ENCODE peak calls at places on chromosome 1, in four cellular contexts. T is K562, F is HepG2, N is GM12878. I is an unnamed sample.

GRCh38 chr1:238336531-238336930 is 445.8 kb upstream of the ZP4 start:
- DNase-seq in T (no peak), N (no peak), F (no peak), I (no peak)

GRCh38 chr1:29517251-29518080 is 281.1 kb downstream of the PTPRU start:
- DNase-seq in T (no peak), F (no peak), N (no peak), I (no peak)

GRCh38 chr1:43796111-43796581 is 88.8 kb downstream of the ST3GAL3 start:
- DNase-seq in N (no peak), F (no peak), T (no peak), I (no peak)

GRCh38 chr1:109295712-109296415 is 10.9 kb downstream of the MYBPHL start:
- DNase-seq in F (no peak), N (no peak), T (no peak), I (no peak)

GRCh38 chr1:49102752-49103151 is 326.1 kb upstream of the BEND5 start:
- DNase-seq in T (no peak), N (no peak), F (no peak), I (no peak)

GRCh38 chr1:38246955-38247952 is 200.7 kb upstream of the POU3F1 start:
- DNase-seq in T (no peak), N (no peak), F (peak), I (peak)

GRCh38 chr1:241640867-241641542 is 836 bp upstream of the CHML start:
- DNase-seq in T (peak), N (no peak), F (peak), I (no peak)

GRCh38 chr1:100322436-100323211 is 29.7 kb upstream of the CDC14A start:
- DNase-seq in T (no peak), F (peak), N (no peak), I (no peak)

GRCh38 chr1:55986003-55986402 is 593.4 kb downstream of the PLPP3 start:
- DNase-seq in T (no peak), N (no peak), F (no peak), I (no peak)

GRCh38 chr1:8674912-8675311 is 142.5 kb downstream of the RERE start:
- DNase-seq in T (no peak), F (no peak), N (no peak), I (no peak)

GRCh38 chr1:160779662-160780397 is 16.1 kb upstream of the LY9 start:
- DNase-seq in F (peak), T (peak), N (no peak), I (peak)
- TF ChIP-seq BHLHE40 in F (no peak), T (no peak), N (no peak), I (no peak)

DNA sequence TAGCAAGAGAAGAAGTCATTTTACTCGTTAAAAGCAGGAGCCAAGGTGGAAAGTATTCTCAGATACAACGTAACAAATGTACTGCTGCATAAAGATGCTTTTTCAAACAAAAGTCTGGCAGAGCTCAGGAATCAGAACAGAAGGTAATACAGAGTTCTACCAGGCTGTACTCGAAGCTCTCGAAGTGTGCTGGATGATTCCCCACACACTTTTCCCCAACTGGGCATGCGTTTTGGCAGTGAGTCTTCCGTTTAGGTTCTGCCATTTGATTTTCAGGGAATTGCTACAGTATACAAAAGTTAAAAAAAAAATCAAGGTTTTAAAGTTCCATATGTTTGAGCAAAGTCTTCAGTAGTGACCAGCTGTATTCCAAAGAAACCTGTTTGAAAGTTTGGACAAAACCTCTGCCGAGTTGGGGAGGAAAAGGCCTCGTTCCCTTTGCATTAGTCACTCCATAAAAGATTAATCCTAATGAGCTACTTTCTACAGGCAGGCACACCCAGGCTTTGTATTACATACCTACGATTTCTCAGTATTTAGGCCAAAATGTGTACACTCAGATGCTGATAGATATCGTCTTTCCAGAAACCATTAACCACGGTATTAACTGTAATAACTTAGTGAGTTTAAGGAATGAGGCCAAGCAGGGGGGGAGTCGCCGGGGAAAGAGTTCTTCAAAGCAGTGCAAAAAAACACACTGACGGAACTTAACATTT is 477.1 kb downstream of the LMO4 start:
- DNase-seq in F (peak), T (no peak), N (no peak), I (no peak)
- TF ChIP-seq FOXK2 in F (no peak), T (no peak), N (no peak), I (no peak)

DNA sequence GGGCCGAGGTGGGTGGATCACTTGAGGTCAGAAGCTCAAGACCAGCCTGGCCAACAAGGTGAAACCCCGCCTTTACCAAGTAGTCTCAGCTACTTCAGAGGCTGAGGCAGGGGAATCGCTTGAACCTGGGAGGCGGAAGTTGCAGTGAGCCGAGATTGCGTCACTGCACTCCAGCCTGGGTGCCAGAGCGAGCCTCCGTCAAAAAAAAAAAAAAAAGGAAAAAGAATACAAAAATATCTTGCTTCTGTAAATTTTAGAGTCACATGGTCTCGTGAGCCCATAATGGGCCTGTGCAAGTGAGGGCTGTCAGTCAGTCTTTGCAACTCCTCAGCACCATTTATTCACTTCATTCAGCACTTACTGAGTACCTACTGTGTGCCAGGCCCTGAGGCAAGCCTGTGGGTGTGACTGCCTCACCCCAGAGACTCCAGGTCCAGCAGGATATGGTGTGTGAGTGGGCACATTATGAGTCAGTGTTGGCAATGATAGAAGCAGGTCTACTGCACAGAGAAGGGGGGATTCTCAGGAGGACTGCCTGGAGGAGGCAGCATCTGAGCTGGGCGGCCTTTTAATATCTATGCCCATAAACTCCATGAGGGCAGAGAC is 46.7 kb upstream of the TARDBP start:
- DNase-seq in N (peak), T (no peak), F (no peak), I (no peak)
- TF ChIP-seq BHLHE40 in N (no peak), T (no peak), F (no peak), I (no peak)

GRCh38 chr1:19466112-19466561 is 19.2 kb downstream of the CAPZB start:
- DNase-seq in F (no peak), N (no peak), T (no peak), I (no peak)

GRCh38 chr1:19465650-19466049 is 19.7 kb downstream of the CAPZB start:
- DNase-seq in T (no peak), N (no peak), F (no peak), I (no peak)

GRCh38 chr1:19467199-19468187 is 17.8 kb downstream of the CAPZB start:
- DNase-seq in F (no peak), T (no peak), N (no peak), I (no peak)

GRCh38 chr1:19469004-19469403 is 16.3 kb downstream of the CAPZB start:
- DNase-seq in N (no peak), T (no peak), F (no peak), I (no peak)

GRCh38 chr1:19468397-19468956 is 16.9 kb downstream of the CAPZB start:
- DNase-seq in N (no peak), F (peak), T (peak), I (no peak)
- TF ChIP-seq FOXK2 in N (no peak), F (no peak), T (peak), I (no peak)

GRCh38 chr1:2541619-2542246 is 11.7 kb upstream of the HES5 start:
- DNase-seq in N (no peak), T (peak), F (no peak), I (no peak)
- TF ChIP-seq BHLHE40 in N (no peak), T (peak), F (no peak), I (no peak)

GRCh38 chr1:182227864-182228547 is 163.6 kb downstream of the GLUL start:
- DNase-seq in F (no peak), N (no peak), T (no peak), I (no peak)
- TF ChIP-seq FOXK2 in F (no peak), N (no peak), T (no peak), I (no peak)

GRCh38 chr1:209870151-209870831 is 42.5 kb downstream of the UTP25 start:
- DNase-seq in N (no peak), F (no peak), T (no peak), I (no peak)
- TF ChIP-seq BHLHE40 in N (no peak), F (no peak), T (no peak), I (no peak)

GRCh38 chr1:6246497-6247295 is 2.7 kb downstream of the HES3 start:
- DNase-seq in N (no peak), F (peak), T (peak), I (peak)

GRCh38 chr1:6247651-6248050 is 3.7 kb downstream of the HES3 start:
- DNase-seq in N (no peak), T (no peak), F (no peak), I (no peak)

GRCh38 chr1:6245086-6245868 is 1.3 kb downstream of the HES3 start:
- DNase-seq in N (no peak), F (peak), T (peak), I (peak)

GRCh38 chr1:6244401-6245054 is 549 bp downstream of the HES3 start:
- DNase-seq in F (no peak), N (no peak), T (no peak), I (no peak)

DNA sequence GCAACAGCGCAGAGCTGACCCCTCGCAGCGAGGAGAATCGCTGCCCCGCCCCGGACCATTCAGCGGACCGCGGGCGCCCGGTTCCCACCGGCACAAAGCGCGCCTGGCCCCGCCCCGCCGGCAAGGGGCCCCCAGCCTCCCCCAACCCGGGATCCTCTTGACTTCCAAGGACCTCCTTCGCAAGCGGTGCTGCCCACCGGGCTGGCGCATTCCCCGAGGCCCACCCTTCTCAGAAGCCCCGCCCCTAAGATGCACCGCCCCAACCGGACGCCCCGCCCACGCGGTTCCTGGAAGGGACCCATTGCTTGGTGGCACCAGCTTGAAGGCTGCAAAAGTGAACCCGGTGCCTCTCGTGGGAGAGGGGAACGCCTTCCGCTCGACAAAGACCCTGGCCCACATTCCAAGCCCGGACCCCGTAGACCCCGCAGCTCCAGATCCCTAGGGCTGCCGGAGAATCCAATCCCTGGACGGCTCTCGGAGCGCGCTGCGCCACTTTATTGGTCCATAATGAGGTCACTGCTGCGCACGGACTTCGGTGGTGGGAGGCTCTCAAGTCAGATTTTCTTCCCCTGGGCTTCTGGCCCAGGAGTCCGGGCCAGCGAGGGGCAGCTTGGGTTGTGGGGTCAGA is 2.0 kb downstream of the HES3 start:
- DNase-seq in T (peak), N (no peak), F (no peak), I (peak)
- TF ChIP-seq FOXK2 in T (no peak), N (no peak), F (no peak), I (no peak)

DNA sequence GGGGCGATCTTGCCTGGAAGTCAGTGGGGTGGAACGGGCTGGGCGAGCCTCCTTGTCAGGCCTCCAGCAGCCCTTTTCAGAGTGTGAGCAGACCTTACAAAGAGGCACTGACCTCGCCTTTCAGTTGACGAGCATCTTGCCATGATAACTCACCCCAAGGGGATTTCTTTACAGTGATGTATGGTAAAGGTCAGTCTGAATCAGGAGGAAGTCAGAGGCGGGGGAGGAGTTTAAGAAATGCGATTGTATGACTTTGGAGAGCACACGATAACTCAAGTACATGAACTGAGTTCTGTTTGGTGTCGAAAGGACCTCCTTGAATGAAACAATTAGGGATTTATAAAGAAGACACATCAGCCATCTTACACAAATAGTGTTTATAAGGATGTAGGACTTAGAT is 326.4 kb upstream of the PROX1 start:
- DNase-seq in N (no peak), F (no peak), T (peak), I (no peak)
- TF ChIP-seq BHLHE40 in N (no peak), F (no peak), T (no peak), I (no peak)

GRCh38 chr1:19312782-19313635 is 883 bp downstream of the SLC66A1 start:
- DNase-seq in F (no peak), N (no peak), T (no peak), I (peak)
- TF ChIP-seq FOXK2 in F (no peak), N (no peak), T (no peak), I (no peak)